ENCODE peak calls at places on chromosomes 7 and 10, in five cellular contexts. X, C, D, M and L are unnamed samples.

GRCh38 chr10:59517961-59518360 is 155.6 kb upstream of the FAM13C start:
- DNase-seq in X (no peak), C (no peak), D (no peak), M (no peak), L (no peak)

GRCh38 chr10:102504179-102504975 is 605 bp downstream of the SUFU start:
- DNase-seq in X (peak; percentile 45), C (peak; percentile 59), D (peak; percentile 52), M (peak; percentile 70), L (peak; percentile 74)

GRCh38 chr7:10282909-10283308 is 690.8 kb upstream of the PHF14 start:
- DNase-seq in X (no peak), C (no peak), D (no peak), M (no peak), L (no peak)

GRCh38 chr7:129610709-129611245 is 743 bp upstream of the NRF1 start:
- DNase-seq in X (no peak), C (no peak), D (no peak), M (no peak), L (peak; percentile 11)

GRCh38 chr7:125908714-125909113 is 979.1 kb upstream of the POT1 start:
- DNase-seq in X (no peak), C (no peak), D (no peak), M (no peak), L (no peak)

GRCh38 chr10:105063796-105064195 is 422.7 kb downstream of the SORCS3 start:
- DNase-seq in X (no peak), C (no peak), D (no peak), M (peak; percentile 71), L (peak; percentile 48)

GRCh38 chr7:94696981-94697670 is 41.2 kb upstream of the SGCE start:
- DNase-seq in X (peak; percentile 97), C (peak; percentile 94), D (peak; percentile 95), M (no peak), L (no peak)

GRCh38 chr10:82880776-82881175 is 1005.8 kb downstream of the NRG3 start:
- DNase-seq in X (no peak), C (no peak), D (no peak), M (no peak), L (no peak)

GRCh38 chr7:151754142-151754590 is 122.7 kb downstream of the PRKAG2 start:
- DNase-seq in X (peak; percentile 99), C (peak; percentile 99), D (peak; percentile 99), M (peak; percentile 96), L (peak; percentile 93)

GRCh38 chr10:106311590-106311989 is 852.9 kb downstream of the SORCS1 start:
- DNase-seq in X (no peak), C (no peak), D (no peak), M (no peak), L (no peak)

GRCh38 chr7:116740758-116741462 is 68.9 kb downstream of the MET start:
- DNase-seq in X (no peak), C (no peak), D (no peak), M (no peak), L (no peak)

GRCh38 chr7:21261627-21262564 is 166.0 kb upstream of the SP4 start:
- DNase-seq in X (peak; percentile 18), C (peak; percentile 35), D (peak; percentile 57), M (peak; percentile 71), L (peak; percentile 31)

GRCh38 chr7:98423043-98423442 is 22.2 kb upstream of the BAIAP2L1 start:
- DNase-seq in X (peak; percentile 30), C (no peak), D (peak; percentile 39), M (no peak), L (no peak)

GRCh38 chr7:631291-631711 is 95.2 kb upstream of the DNAAF5 start:
- DNase-seq in X (no peak), C (no peak), D (no peak), M (no peak), L (no peak)

GRCh38 chr7:108294595-108294994 is 161.6 kb downstream of the NRCAM start:
- DNase-seq in X (no peak), C (no peak), D (no peak), M (no peak), L (no peak)

GRCh38 chr7:17301491-17302101 is 3.1 kb downstream of the AHR start:
- DNase-seq in X (peak; percentile 43), C (peak; percentile 76), D (peak; percentile 68), M (no peak), L (no peak)

GRCh38 chr10:127919418-127920191 is 12.7 kb downstream of the PTPRE start:
- DNase-seq in X (peak; percentile 37), C (no peak), D (peak; percentile 98), M (peak; percentile 52), L (no peak)

GRCh38 chr10:116828121-116828520 is 21.2 kb upstream of the ENO4 start:
- DNase-seq in X (no peak), C (no peak), D (no peak), M (no peak), L (no peak)

GRCh38 chr10:43117031-43117776 is 21.0 kb upstream of the CSGALNACT2 start:
- DNase-seq in X (no peak), C (no peak), D (no peak), M (no peak), L (no peak)

GRCh38 chr10:43114743-43115611 is 23.3 kb upstream of the CSGALNACT2 start:
- DNase-seq in X (no peak), C (no peak), D (no peak), M (no peak), L (no peak)

GRCh38 chr10:43115881-43116595 is 22.2 kb upstream of the CSGALNACT2 start:
- DNase-seq in X (no peak), C (no peak), D (no peak), M (no peak), L (no peak)

GRCh38 chr10:43117777-43118583 is 20.3 kb upstream of the CSGALNACT2 start:
- DNase-seq in X (no peak), C (no peak), D (no peak), M (no peak), L (no peak)

DNA sequence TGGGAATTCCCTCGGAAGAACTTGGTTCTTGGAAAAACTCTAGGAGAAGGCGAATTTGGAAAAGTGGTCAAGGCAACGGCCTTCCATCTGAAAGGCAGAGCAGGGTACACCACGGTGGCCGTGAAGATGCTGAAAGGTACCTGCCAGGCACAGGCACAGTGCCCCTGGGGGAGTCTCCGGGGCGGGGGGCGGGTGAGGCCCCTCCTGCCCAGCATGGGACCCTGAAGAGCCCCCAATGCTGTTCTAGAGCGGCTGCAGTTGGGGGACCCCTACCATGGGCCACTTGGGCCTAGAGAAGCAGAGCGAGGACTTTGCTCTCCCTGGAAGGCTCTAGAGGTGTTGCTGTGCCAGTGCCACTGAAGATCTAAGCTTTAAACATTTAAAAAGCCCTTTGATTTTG is 21.6 kb upstream of the CSGALNACT2 start:
- DNase-seq in X (no peak), C (no peak), D (no peak), M (no peak), L (no peak)
- H2AFZ ChIP-seq in X (no peak overlapping the region), C (no peak overlapping the region), D (no peak overlapping the region), M (no peak overlapping the region), L (no peak overlapping the region)

GRCh38 chr7:2420216-2420933 is 17.0 kb downstream of the CHST12 start:
- DNase-seq in X (no peak), C (no peak), D (no peak), M (no peak), L (no peak)
- H2BK5ac ChIP-seq in X (no peak overlapping the region), C (no peak overlapping the region), D (no peak overlapping the region), M (no peak overlapping the region), L (no peak overlapping the region)

DNA sequence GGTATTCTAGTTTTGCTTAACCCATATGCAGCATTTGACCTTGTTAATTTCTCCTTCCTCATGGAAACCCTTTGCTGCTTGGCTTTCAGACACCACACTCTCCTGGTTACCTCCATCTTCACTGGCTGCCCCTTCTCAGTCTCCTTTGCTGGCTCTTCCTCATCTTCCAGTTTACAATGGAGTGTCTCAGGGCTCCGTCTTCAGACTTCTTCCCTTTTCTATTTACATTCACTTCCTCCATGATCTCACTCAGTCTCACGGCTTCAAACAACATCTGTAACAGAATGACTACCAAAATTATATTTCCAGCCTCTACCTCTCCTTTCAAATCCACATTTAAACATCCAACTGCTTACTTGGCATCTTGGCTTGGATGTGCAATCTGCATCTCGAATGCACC is 140.4 kb downstream of the DKK1 start:
- DNase-seq in X (no peak), C (no peak), D (no peak), M (no peak), L (no peak)
- H2AFZ ChIP-seq in X (peak overlapping the region; percentile 70), C (no peak overlapping the region), D (no peak overlapping the region), M (no peak overlapping the region), L (peak overlapping the region; percentile 19)

DNA sequence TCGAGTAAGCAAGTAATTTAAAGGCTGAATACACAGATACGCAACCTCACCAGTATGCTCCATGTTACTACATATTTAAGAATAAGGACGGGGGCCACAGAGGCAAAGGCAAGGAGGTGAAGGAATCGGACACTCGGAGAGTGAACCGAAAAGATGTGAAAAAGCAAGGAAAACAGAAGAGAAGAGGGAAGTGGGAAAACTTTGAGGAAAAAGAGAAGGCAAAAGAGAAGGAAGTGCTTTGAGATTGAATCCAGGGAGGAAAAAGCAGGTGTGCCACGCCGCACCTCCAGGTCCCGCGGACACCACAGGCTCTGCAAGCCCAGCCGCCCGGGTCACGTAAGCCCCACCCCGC is 367 bp upstream of the AVL9 start:
- DNase-seq in X (no peak), C (no peak), D (no peak), M (no peak), L (no peak)
- H2BK5ac ChIP-seq in X (peak overlapping the region; percentile 67), C (peak overlapping the region; percentile 59), D (no peak overlapping the region), M (no peak overlapping the region), L (no peak overlapping the region)

GRCh38 chr10:78301891-78302738 is 268.5 kb downstream of the RPS24 start:
- DNase-seq in X (peak; percentile 21), C (peak; percentile 38), D (no peak), M (peak; percentile 46), L (no peak)
- H2AFZ ChIP-seq in X (peak overlapping the region; percentile 35), C (no peak overlapping the region), D (no peak overlapping the region), M (no peak overlapping the region), L (peak overlapping the region; percentile 88)